ENCODE peak calls at places on chromosomes 5 and 9, in six cellular contexts. P is mesothelial cell of epicardium, F is DND-41, U is AG04449, K is HFFc6, O is mammary epithelial cell. N is an unnamed sample.

GRCh38 chr5:132419517-132420468 is 50.3 kb downstream of the SLC22A5 start:
- DNase-seq in K (peak; percentile 65), F (peak; percentile 89), O (peak; percentile 48), P (peak; percentile 85), U (no peak), N (no peak)

GRCh38 chr9:34252670-34253459 is 74.0 kb downstream of the UBAP1 start:
- DNase-seq in K (peak; percentile 56), F (peak; percentile 61), O (no peak), U (no peak), P (peak; percentile 76), N (peak; percentile 76)

GRCh38 chr9:111891910-111892499 is 4.6 kb upstream of the UGCG start:
- DNase-seq in P (no peak), U (no peak), F (no peak), O (peak; percentile 46), K (no peak), N (no peak)

GRCh38 chr9:8183618-8184017 is 384.0 kb upstream of the DMAC1 start:
- DNase-seq in U (no peak), K (no peak), O (no peak), P (no peak), F (no peak), N (no peak)

GRCh38 chr9:133558191-133559126 is 24.0 kb downstream of the ADAMTSL2 start:
- DNase-seq in U (peak; percentile 10), F (no peak), K (peak; percentile 76), O (peak; percentile 20), P (no peak), N (no peak)

GRCh38 chr9:117772960-117773359 is 68.8 kb downstream of the TLR4 start:
- DNase-seq in F (no peak), U (no peak), K (peak; percentile 77), O (peak; percentile 53), P (no peak), N (no peak)

GRCh38 chr5:125249400-125249799 is 503.0 kb upstream of the ZNF608 start:
- DNase-seq in F (no peak), P (no peak), K (no peak), O (peak; percentile 33), U (no peak), N (no peak)

GRCh38 chr5:81007637-81008027 is 47.5 kb downstream of the RASGRF2 start:
- DNase-seq in F (no peak), U (no peak), K (no peak), P (no peak), O (no peak), N (no peak)

GRCh38 chr9:99040911-99041582 is 63.9 kb upstream of the TGFBR1 start:
- DNase-seq in U (peak; percentile 75), O (peak; percentile 30), K (peak; percentile 81), P (no peak), F (no peak), N (no peak)

GRCh38 chr9:133938086-133938485 is 54.0 kb downstream of the VAV2 start:
- DNase-seq in P (no peak), K (no peak), U (no peak), F (no peak), O (no peak), N (no peak)

GRCh38 chr5:111394580-111394979 is 117.8 kb downstream of the STARD4 start:
- DNase-seq in K (peak; percentile 56), P (no peak), O (peak; percentile 63), F (no peak), U (peak; percentile 47), N (no peak)

GRCh38 chr5:142330026-142330425 is 5.2 kb upstream of the SPRY4 start:
- DNase-seq in F (no peak), U (no peak), O (no peak), P (no peak), K (no peak), N (no peak)

GRCh38 chr9:17063535-17064135 is 71.2 kb upstream of the CNTLN start:
- DNase-seq in F (peak; percentile 40), U (no peak), O (peak; percentile 31), K (peak; percentile 41), P (no peak), N (no peak)

GRCh38 chr9:8660383-8660782 is 860.8 kb upstream of the DMAC1 start:
- DNase-seq in P (no peak), O (no peak), F (peak; percentile 20), K (no peak), U (no peak), N (no peak)

GRCh38 chr5:146646441-146646840 is 130.5 kb upstream of the GPR151 start:
- DNase-seq in K (no peak), O (no peak), U (no peak), F (no peak), P (no peak), N (no peak)

GRCh38 chr5:53942724-53943123 is 367.6 kb downstream of the ARL15 start:
- DNase-seq in O (peak; percentile 51), P (no peak), U (no peak), F (no peak), K (peak; percentile 41), N (no peak)

GRCh38 chr5:178533136-178533535 is 57.1 kb downstream of the COL23A1 start:
- DNase-seq in K (no peak), O (no peak), P (no peak), U (no peak), F (no peak), N (no peak)

GRCh38 chr5:137822158-137822764 is 45.4 kb upstream of the MYOT start:
- DNase-seq in F (peak; percentile 26), P (peak; percentile 47), K (peak; percentile 28), U (no peak), O (peak; percentile 28), N (no peak)

GRCh38 chr5:150081541-150082283 is 4.6 kb downstream of the CSF1R start:
- DNase-seq in K (no peak), F (no peak), O (no peak), P (peak; percentile 37), U (no peak), N (no peak)

GRCh38 chr5:137639645-137640044 is 96.2 kb downstream of the KLHL3 start:
- DNase-seq in F (no peak), O (no peak), P (no peak), U (no peak), K (no peak), N (no peak)

GRCh38 chr5:152547202-152547601 is 142.1 kb upstream of the NMUR2 start:
- DNase-seq in K (no peak), U (no peak), F (no peak), P (no peak), O (peak; percentile 61), N (no peak)

GRCh38 chr5:80654054-80654390 is 430 bp upstream of the MSH3 start:
- DNase-seq in U (no peak), P (no peak), F (no peak), K (no peak), O (peak; percentile 39), N (no peak)

GRCh38 chr9:137240841-137241489 is at the start of gene TUBB4B:
- DNase-seq in U (peak; percentile 99), O (peak; percentile 100), P (peak; percentile 99), K (peak; percentile 100), F (peak; percentile 99), N (peak; percentile 86)

GRCh38 chr9:130215341-130216119 is 43.3 kb downstream of the NCS1 start:
- DNase-seq in O (peak; percentile 35), U (no peak), K (no peak), P (no peak), F (no peak), N (no peak)

GRCh38 chr5:147578228-147579024 is 68.6 kb upstream of the DPYSL3 start:
- DNase-seq in K (peak; percentile 74), U (no peak), F (no peak), O (peak; percentile 40), P (no peak), N (no peak)

GRCh38 chr5:27830551-27830950 is 792.2 kb upstream of the CDH9 start:
- DNase-seq in O (no peak), F (no peak), K (peak; percentile 11), P (no peak), U (no peak), N (no peak)

GRCh38 chr5:81081461-81081835 is 121.3 kb downstream of the RASGRF2 start:
- DNase-seq in K (no peak), O (no peak), F (no peak), P (no peak), U (no peak), N (no peak)

GRCh38 chr5:121793791-121794190 is 57.9 kb upstream of the FTMT start:
- DNase-seq in P (no peak), O (no peak), U (no peak), F (no peak), K (no peak), N (no peak)

GRCh38 chr9:72022846-72023245 is 37.6 kb downstream of the C9orf57 start:
- DNase-seq in F (no peak), P (no peak), K (peak; percentile 93), U (peak; percentile 88), O (peak; percentile 89), N (no peak)

GRCh38 chr5:141121563-141121962 is at the start of gene PCDHB4:
- DNase-seq in F (no peak), K (no peak), U (no peak), O (peak; percentile 10), P (no peak), N (no peak)
- TF ChIP-seq CTCF in F (no peak), K (peak; percentile 55), U (no peak), O (peak; percentile 31), P (no peak), N (no peak)

GRCh38 chr5:1506242-1507015 is 17.3 kb downstream of the LPCAT1 start:
- DNase-seq in F (no peak), O (no peak), K (no peak), P (no peak), U (no peak), N (no peak)
- TF ChIP-seq CTCF in F (no peak), O (no peak), K (no peak), P (no peak), U (no peak), N (no peak)

GRCh38 chr5:96546120-96546519 is 113.1 kb upstream of the PCSK1 start:
- DNase-seq in U (no peak), K (no peak), F (no peak), P (no peak), O (peak; percentile 24), N (no peak)

DNA sequence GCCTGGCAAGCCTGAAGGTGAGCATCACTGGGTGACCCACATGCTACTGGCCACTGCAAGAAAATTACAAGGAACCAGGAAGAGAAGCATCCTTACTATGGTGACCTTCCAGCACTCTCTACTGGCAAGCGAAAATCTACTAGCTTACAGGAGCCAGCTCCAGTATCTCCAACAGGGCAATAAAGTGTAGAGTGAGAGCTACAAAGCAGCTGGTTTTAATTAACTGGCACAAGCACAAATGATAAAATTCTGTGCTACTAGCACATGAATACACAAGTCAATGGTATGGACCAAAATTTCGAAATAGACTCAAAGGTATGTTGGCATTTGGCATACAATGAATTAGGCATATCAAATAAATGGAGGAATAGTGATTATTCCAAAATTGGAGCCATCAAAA is 113.2 kb upstream of the CAST start:
- DNase-seq in U (no peak), O (no peak), F (no peak), K (peak; percentile 20), P (no peak), N (no peak)
- TF ChIP-seq CTCF in U (no peak), O (no peak), F (no peak), K (no peak), P (no peak), N (no peak)

GRCh38 chr5:145345883-145346282 is 489.3 kb downstream of the PRELID2 start:
- DNase-seq in F (no peak), K (peak; percentile 19), U (no peak), O (no peak), P (no peak), N (no peak)

GRCh38 chr5:145341842-145342241 is 493.3 kb downstream of the PRELID2 start:
- DNase-seq in F (no peak), K (peak; percentile 7), U (no peak), P (no peak), O (peak; percentile 32), N (no peak)

GRCh38 chr5:145350501-145350900 is 484.6 kb downstream of the PRELID2 start:
- DNase-seq in U (peak; percentile 17), F (no peak), P (no peak), O (peak; percentile 78), K (peak; percentile 76), N (no peak)

GRCh38 chr5:145347026-145347616 is 488.0 kb downstream of the PRELID2 start:
- DNase-seq in O (peak; percentile 40), K (peak; percentile 84), F (no peak), P (no peak), U (no peak), N (no peak)
- TF ChIP-seq CTCF in O (peak; percentile 64), K (peak; percentile 90), F (peak; percentile 31), P (no peak), U (peak; percentile 62), N (no peak)

N was measured in omental fat pad.